ENCODE peak calls at places on chromosomes 5 and 9, in five cellular contexts. K, D, V, B and A are unnamed samples.

GRCh38 chr9:115099891-115100290 is 18.1 kb downstream of the TNC start:
- DNase-seq in K (no peak), D (no peak), V (no peak), B (no peak), A (no peak)

GRCh38 chr9:134178781-134179551 is 14.6 kb upstream of the RNU6ATAC start:
- DNase-seq in K (no peak), D (no peak), V (no peak), B (no peak), A (peak; percentile 80)

GRCh38 chr9:4084440-4084818 is 215.4 kb downstream of the GLIS3 start:
- DNase-seq in K (no peak), D (peak; percentile 90), V (no peak), B (no peak), A (peak; percentile 95)

GRCh38 chr9:86098793-86099694 is at the start of gene GOLM1:
- DNase-seq in K (no peak), D (peak; percentile 60), V (peak; percentile 63), B (peak; percentile 79), A (peak; percentile 70)

GRCh38 chr5:168086104-168086610 is 205.3 kb upstream of the WWC1 start:
- DNase-seq in K (no peak), D (no peak), V (no peak), B (no peak), A (peak; percentile 24)

GRCh38 chr5:54758038-54758437 is 227.4 kb downstream of the ESM1 start:
- DNase-seq in K (no peak), D (peak; percentile 95), V (no peak), B (peak; percentile 44), A (peak; percentile 83)

GRCh38 chr5:133428072-133428660 is 184.2 kb downstream of the FSTL4 start:
- DNase-seq in K (no peak), D (no peak), V (no peak), B (no peak), A (no peak)

GRCh38 chr9:83964973-83965349 is 15.1 kb downstream of the HNRNPK start:
- DNase-seq in K (no peak), D (peak; percentile 41), V (no peak), B (no peak), A (peak; percentile 31)

GRCh38 chr9:124309665-124310064 is 51.9 kb downstream of the NEK6 start:
- DNase-seq in K (peak; percentile 56), D (peak; percentile 99), V (no peak), B (peak; percentile 96), A (peak; percentile 93)

GRCh38 chr9:74551266-74551665 is 54.1 kb downstream of the RORB start:
- DNase-seq in K (no peak), D (no peak), V (no peak), B (no peak), A (no peak)

GRCh38 chr9:110115341-110115820 is 92.6 kb downstream of the C9orf152 start:
- DNase-seq in K (no peak), D (peak; percentile 84), V (no peak), B (no peak), A (peak; percentile 86)

GRCh38 chr9:121640076-121640475 is 11.4 kb upstream of the DAB2IP start:
- DNase-seq in K (no peak), D (peak; percentile 17), V (no peak), B (peak; percentile 58), A (peak; percentile 29)

GRCh38 chr5:6801236-6801635 is 88.0 kb downstream of the TENT4A start:
- DNase-seq in K (no peak), D (no peak), V (no peak), B (no peak), A (no peak)

GRCh38 chr9:115333671-115334070 is 215.7 kb upstream of the TNC start:
- DNase-seq in K (no peak), D (no peak), V (no peak), B (no peak), A (no peak)

GRCh38 chr9:27625751-27626628 is 52.7 kb upstream of the C9orf72 start:
- DNase-seq in K (no peak), D (no peak), V (no peak), B (no peak), A (no peak)

GRCh38 chr5:60538955-60539866 is 160.8 kb downstream of the DEPDC1B start:
- DNase-seq in K (no peak), D (peak; percentile 5), V (no peak), B (no peak), A (peak; percentile 74)

GRCh38 chr5:66824476-66824875 is 228.3 kb downstream of the MAST4 start:
- DNase-seq in K (no peak), D (no peak), V (no peak), B (peak; percentile 7), A (no peak)

GRCh38 chr5:138974227-138975063 is 99.3 kb upstream of the LRRTM2 start:
- DNase-seq in K (no peak), D (peak; percentile 13), V (no peak), B (no peak), A (no peak)

GRCh38 chr5:94872526-94872925 is 254.1 kb downstream of the SLF1 start:
- DNase-seq in K (no peak), D (no peak), V (no peak), B (no peak), A (no peak)

GRCh38 chr5:21058290-21058689 is 1070.3 kb upstream of the CDH18 start:
- DNase-seq in K (no peak), D (no peak), V (no peak), B (no peak), A (no peak)

GRCh38 chr5:58021476-58021875 is 438.4 kb downstream of the PLK2 start:
- DNase-seq in K (no peak), D (no peak), V (no peak), B (peak; percentile 56), A (no peak)

GRCh38 chr5:180441577-180441976 is 52.6 kb upstream of the CNOT6 start:
- DNase-seq in K (no peak), D (no peak), V (no peak), B (peak; percentile 90), A (no peak)

GRCh38 chr9:124347968-124348358 is 67.3 kb downstream of the PSMB7 start:
- DNase-seq in K (no peak), D (no peak), V (no peak), B (no peak), A (no peak)

GRCh38 chr9:34124923-34125322 is 1.6 kb downstream of the DCAF12 start:
- DNase-seq in K (no peak), D (no peak), V (no peak), B (peak; percentile 8), A (peak; percentile 43)

GRCh38 chr5:855771-856530 is 5.2 kb upstream of the ZDHHC11 start:
- DNase-seq in K (no peak), D (no peak), V (no peak), B (peak; percentile 16), A (peak; percentile 7)

GRCh38 chr9:136855461-136856077 is 3.4 kb downstream of the MAMDC4 start:
- DNase-seq in K (no peak), D (no peak), V (no peak), B (no peak), A (no peak)

GRCh38 chr5:10057356-10057755 is 192.3 kb downstream of the ATPSCKMT start:
- DNase-seq in K (no peak), D (no peak), V (no peak), B (no peak), A (no peak)
- H2AFZ ChIP-seq in K (no peak overlapping the region), D (no peak overlapping the region), V (no peak overlapping the region), B (no peak overlapping the region), A (no peak overlapping the region)

GRCh38 chr5:150404991-150405816 is 7.5 kb downstream of the CD74 start:
- DNase-seq in K (no peak), D (no peak), V (no peak), B (no peak), A (no peak)
- H3K36me3 ChIP-seq in K (peaks cover 19% of the 10 kb centered on the region), D (peaks cover 11% of the 10 kb centered on the region), V (peaks cover 25% of the 10 kb centered on the region), B (peaks cover 13% of the 10 kb centered on the region), A (peaks cover 31% of the 10 kb centered on the region)

GRCh38 chr9:104092192-104092591 is 1.9 kb upstream of the SMC2 start:
- DNase-seq in K (no peak), D (no peak), V (no peak), B (no peak), A (no peak)

GRCh38 chr9:104091708-104092107 is 2.4 kb upstream of the SMC2 start:
- DNase-seq in K (no peak), D (peak; percentile 78), V (no peak), B (peak; percentile 47), A (peak; percentile 8)

GRCh38 chr9:104093162-104093561 is 947 bp upstream of the SMC2 start:
- DNase-seq in K (no peak), D (peak; percentile 15), V (no peak), B (peak; percentile 7), A (no peak)

GRCh38 chr9:104094534-104095020 is 468 bp downstream of the SMC2 start:
- DNase-seq in K (no peak), D (no peak), V (no peak), B (peak; percentile 13), A (no peak)

DNA sequence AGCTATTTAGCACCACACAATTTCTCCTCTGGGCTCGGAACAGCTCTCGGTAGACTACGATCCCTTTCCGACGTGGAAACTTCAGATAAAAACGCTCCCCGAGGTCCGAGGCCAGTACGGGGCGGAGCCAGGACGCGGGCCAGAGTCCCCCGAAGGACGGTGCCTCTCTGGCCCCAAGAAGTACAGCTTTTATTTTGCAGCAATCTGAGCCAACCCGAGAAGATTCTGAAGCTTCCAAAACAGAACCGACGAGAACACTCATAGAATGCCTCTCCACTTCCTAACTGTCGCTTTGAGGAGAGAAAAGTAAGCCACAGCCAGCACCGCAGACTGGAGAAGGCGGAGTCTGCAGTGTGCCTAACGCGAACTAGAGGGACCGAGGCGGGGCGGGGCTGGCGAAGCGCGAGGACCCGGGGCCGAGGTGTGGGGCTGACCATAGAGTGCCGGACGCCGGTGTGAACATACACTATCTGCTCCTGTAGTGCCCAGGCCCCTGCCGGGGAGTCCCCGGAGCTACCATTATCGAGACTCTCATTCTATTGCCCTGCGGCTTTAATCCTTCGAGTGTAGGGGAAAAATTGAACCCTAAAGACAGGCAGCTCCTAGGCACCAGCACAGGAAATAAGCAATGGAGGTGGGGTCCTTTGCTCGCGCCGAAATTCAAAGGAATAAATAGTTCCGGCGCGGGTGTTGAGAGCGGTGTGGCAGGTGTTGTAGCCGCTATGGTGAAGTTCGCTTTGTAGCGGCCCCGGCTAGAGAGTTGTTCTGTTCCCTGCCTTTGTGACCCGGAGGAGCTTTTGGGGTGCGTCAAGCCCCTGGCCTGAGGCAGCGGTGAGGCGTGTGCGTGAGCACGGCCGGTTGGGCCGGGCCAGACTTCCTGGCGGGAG is at the start of gene SMC2:
- DNase-seq in K (peak; percentile 58), D (peak; percentile 84), V (peak; percentile 87), B (peak; percentile 93), A (peak; percentile 94)
- H2BK5ac ChIP-seq in K (peak within 1 kb of the TSS; percentile 96), D (peak within 1 kb of the TSS; percentile 98), V (no peak within 1 kb of the TSS), B (peak within 1 kb of the TSS; percentile 89), A (peak within 1 kb of the TSS; percentile 96)

GRCh38 chr5:144028058-144028457 is 142.4 kb downstream of the YIPF5 start:
- DNase-seq in K (no peak), D (peak; percentile 51), V (no peak), B (no peak), A (peak; percentile 52)

GRCh38 chr5:144032375-144032774 is 138.1 kb downstream of the YIPF5 start:
- DNase-seq in K (no peak), D (no peak), V (no peak), B (no peak), A (no peak)

GRCh38 chr5:144026286-144026685 is 144.2 kb downstream of the YIPF5 start:
- DNase-seq in K (no peak), D (no peak), V (no peak), B (no peak), A (no peak)

GRCh38 chr5:144030904-144031303 is 139.6 kb downstream of the YIPF5 start:
- DNase-seq in K (no peak), D (no peak), V (no peak), B (no peak), A (no peak)

DNA sequence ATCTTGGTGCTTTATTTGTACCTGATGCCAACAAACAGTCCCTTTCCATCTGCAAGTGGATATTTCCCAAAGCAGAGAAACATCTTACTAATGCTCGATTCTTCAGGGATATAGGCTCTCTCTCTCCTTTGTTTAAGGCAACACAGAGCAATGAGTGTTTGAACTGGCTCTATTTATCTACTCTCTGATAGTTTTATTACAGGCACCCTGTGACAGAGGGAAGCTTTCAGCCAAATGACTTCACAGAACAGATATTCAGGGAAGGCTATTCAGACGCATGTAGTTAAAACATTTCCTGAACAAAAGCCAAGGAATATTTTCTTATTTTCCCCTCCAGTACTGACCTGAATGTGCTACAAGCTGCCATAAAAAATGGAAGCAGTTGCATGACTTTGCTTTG is 141.8 kb downstream of the YIPF5 start:
- DNase-seq in K (no peak), D (peak; percentile 84), V (no peak), B (no peak), A (peak; percentile 62)
- H2AFZ ChIP-seq in K (peak overlapping the region; percentile 6), D (peak overlapping the region; percentile 53), V (no peak overlapping the region), B (no peak overlapping the region), A (no peak overlapping the region)